ENCODE peak calls at places on chromosomes 1 and 21, in four cellular contexts. R is H1, Y is HCT116, D is GM23338. T is an unnamed sample.

GRCh38 chr21:41632748-41633475 is 125.0 kb upstream of the TMPRSS2 start:
- DNase-seq in Y (no peak), R (no peak), D (no peak), T (no peak)

GRCh38 chr1:186806477-186806876 is 22.3 kb upstream of the PLA2G4A start:
- DNase-seq in Y (peak), R (no peak), D (peak), T (peak)

GRCh38 chr1:65964123-65964522 is 171.4 kb downstream of the PDE4B start:
- DNase-seq in Y (no peak), D (no peak), R (no peak), T (no peak)

GRCh38 chr1:22318279-22318983 is 133.2 kb upstream of the ZBTB40 start:
- DNase-seq in D (peak), Y (no peak), R (peak), T (no peak)

GRCh38 chr1:192099328-192099727 is 58.9 kb upstream of the RGS18 start:
- DNase-seq in R (no peak), D (no peak), Y (no peak), T (no peak)

GRCh38 chr1:16164821-16165364 is 9.0 kb upstream of the EPHA2 start:
- DNase-seq in R (no peak), D (no peak), Y (no peak), T (no peak)

GRCh38 chr1:36585760-36586072 is 103.0 kb upstream of the CSF3R start:
- DNase-seq in D (no peak), R (no peak), Y (no peak), T (no peak)

GRCh38 chr1:94863919-94864318 is 43.8 kb downstream of the SLC44A3 start:
- DNase-seq in D (no peak), Y (peak), R (no peak), T (peak)

GRCh38 chr1:27491748-27492700 is 2.1 kb upstream of the WASF2 start:
- DNase-seq in Y (no peak), R (no peak), D (no peak), T (peak)

GRCh38 chr1:185939142-185939541 is 205.0 kb downstream of the HMCN1 start:
- DNase-seq in Y (no peak), R (no peak), D (peak), T (no peak)

GRCh38 chr1:151510957-151511635 is at the start of gene CGN:
- DNase-seq in D (peak), Y (no peak), R (peak), T (peak)

DNA sequence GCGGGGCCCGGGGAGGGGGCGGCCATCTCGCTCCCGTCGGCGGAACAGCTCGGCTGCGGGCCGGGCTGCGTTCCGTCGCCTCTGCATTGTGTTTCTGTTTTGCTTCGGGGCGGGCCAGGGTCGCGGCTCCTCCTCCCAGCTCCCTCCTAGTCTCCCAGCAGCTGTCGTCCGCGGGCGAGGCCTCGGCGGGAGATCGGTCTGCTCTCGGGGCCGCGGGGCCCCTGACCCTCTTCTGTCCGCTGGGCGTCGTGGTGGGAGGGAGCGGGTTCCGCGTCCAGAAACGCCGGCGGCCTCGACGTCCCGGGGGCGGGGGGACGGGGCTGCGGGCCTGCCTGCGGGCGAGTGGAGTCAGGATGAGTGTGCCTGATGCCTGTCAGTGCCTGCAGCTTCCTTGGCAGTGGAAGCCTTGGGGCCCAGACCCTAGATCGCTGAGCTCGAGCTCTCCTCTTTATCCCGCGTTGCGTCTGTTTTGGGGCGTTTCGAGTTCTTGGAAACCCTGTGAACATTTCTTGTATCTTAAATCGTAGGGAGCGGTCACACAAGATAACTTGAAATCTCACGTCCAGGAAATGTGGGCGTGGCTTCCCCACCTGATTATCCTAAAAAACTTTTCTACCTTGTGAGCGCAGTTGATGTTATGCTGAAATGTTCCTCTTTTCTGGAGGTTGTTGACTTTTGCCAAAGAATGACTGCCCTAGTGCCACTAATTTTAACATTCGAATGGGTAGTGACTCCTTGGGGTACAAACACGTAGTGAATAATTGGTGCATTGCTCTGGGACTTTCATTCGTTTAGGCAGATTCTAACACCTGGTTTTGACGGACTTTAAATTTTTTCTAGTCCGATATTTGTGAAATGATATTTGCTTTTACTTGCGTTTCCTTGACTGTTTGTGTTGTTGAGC is 676 bp downstream of the MORC3 start:
- DNase-seq in Y (peak), D (peak), R (peak), T (peak)
- TF ChIP-seq POLR2AphosphoS5 in Y (no peak), D (no peak), R (peak), T (no peak)

DNA sequence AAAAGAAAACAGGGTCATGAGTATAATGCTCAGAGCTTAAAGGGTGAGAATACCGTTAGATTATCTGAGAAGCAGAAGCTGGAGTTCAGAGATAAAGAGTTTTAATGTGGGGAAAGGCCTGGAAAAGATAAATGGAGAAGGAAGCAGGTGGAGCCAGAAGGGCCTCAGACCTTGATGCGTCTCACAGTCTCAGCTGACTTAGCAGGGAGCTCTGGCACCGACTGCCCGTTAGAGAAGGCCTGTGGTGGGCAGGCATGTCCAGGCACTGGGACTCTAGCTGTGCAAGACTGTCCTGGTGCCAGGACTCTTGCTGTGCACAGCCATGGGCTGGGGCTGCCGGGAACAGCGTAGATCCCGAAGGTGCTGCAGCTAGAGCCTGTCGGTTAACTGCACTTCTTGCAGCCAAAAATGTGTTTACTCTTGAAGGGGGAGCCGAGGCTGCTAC is 3.8 kb upstream of the SLAMF9 start:
- DNase-seq in Y (no peak), D (no peak), R (no peak), T (no peak)
- H3K4me2 ChIP-seq in Y (no peak), D (no peak), R (no peak), T (no peak)

DNA sequence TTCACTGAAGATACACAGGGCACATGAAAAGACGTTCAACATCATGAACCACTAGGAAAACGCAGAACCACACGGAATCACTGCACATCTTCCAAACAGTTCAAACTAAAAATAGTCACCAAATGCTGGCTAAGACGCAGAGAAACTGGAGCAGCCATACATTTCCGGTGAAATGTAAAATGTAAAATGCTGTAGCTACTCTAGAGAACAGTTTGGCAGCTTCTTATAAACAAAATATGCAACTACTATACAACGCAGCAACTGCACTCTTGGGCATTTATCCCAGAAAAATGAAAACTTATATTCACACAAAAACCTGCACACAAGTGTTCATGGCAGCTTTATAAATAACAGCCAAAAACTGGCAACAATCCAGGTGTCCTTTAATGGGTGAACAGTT is 118.5 kb downstream of the UBR4 start:
- DNase-seq in R (no peak), D (no peak), Y (no peak), T (no peak)
- TF ChIP-seq POLR2AphosphoS5 in R (no peak), D (no peak), Y (no peak), T (no peak)

DNA sequence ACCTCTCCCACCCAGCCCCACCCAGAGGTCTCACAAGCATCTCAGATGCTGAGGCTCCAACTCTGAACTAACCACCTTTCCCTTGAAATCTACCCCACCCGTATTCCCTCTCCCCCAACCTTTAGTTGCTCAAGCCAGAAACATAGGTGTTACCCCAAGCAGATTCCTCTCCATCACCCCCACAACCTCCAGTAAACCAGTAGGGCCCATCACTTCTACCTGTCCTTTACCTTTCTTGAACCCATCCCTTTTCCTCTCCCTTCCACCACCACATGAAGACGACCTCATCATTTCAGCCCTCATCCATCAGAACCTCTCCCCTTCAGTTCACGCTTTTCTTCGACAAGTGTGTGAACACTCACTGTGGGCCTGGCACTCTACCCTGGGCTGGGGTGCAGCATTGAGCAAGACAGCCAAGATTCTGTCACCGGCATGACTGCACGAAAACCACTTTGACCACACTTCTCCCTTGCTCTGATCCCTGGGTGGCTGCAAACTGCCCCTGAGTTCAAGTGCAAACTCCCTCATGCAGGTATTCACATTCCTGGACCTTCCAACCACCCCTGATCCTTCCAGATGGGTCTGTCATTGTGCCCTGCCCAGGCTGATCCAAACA is 65.5 kb upstream of the LAPTM5 start:
- DNase-seq in Y (no peak), D (no peak), R (no peak), T (no peak)
- H3K4me2 ChIP-seq in Y (peak), D (no peak), R (no peak), T (no peak)

GRCh38 chr1:115077984-115078330 is 11.3 kb downstream of the TSPAN2 start:
- DNase-seq in Y (no peak), D (no peak), R (no peak), T (no peak)

GRCh38 chr1:115077286-115077983 is 11.9 kb downstream of the TSPAN2 start:
- DNase-seq in Y (no peak), R (no peak), D (no peak), T (no peak)

GRCh38 chr1:115078708-115079107 is 10.6 kb downstream of the TSPAN2 start:
- DNase-seq in Y (no peak), D (no peak), R (no peak), T (no peak)

GRCh38 chr1:115074839-115075534 is 14.3 kb downstream of the TSPAN2 start:
- DNase-seq in D (no peak), Y (no peak), R (no peak), T (no peak)

GRCh38 chr1:115076384-115076906 is 12.9 kb downstream of the TSPAN2 start:
- DNase-seq in Y (no peak), R (no peak), D (no peak), T (no peak)
- TF ChIP-seq POLR2AphosphoS5 in Y (no peak), R (no peak), D (no peak), T (no peak)

DNA sequence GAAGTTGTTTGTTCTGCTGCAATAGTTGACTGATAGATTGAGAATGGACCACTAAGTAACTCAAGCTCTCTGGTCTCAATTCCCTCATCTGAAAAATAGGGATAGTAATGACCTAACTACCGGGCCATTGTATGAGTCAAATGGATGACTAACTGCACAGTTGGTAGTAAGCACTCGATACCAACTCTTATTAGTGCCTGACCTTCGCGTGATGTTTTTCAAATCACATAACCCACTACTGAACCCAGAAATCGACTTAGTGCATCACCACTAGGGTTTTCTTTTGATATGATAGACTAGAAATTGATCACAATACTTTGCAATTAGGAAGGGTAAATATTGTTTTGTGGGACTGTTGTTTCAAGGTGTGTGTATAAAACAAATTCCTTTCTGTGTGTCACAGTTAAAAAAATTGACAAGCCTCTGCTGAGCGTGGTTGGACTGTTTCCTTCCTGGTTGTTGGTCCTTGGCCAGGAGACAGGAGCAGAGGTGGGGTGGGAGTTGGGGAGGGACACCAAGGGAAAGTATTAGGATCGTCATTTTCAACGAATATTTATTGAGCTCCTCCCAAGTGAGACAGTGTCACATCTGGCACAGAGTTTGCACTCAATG is 54.0 kb upstream of the LRP8 start:
- DNase-seq in D (no peak), R (no peak), Y (peak), T (peak)
- H3K4me2 ChIP-seq in D (no peak), R (no peak), Y (peak), T (peak)

GRCh38 chr1:228099331-228099732 is 3.8 kb downstream of the C1orf35 start:
- DNase-seq in D (no peak), R (no peak), Y (no peak), T (no peak)
- TF ChIP-seq POLR2AphosphoS5 in D (no peak), R (no peak), Y (no peak), T (no peak)

GRCh38 chr1:48916121-48917069 is 139.7 kb upstream of the BEND5 start:
- DNase-seq in D (peak), R (peak), Y (peak), T (peak)
- H3K4me2 ChIP-seq in D (no peak), R (no peak), Y (no peak), T (no peak)

GRCh38 chr1:26478159-26478558 is 5.9 kb downstream of the HMGN2 start:
- DNase-seq in D (no peak), R (no peak), Y (no peak), T (no peak)

GRCh38 chr1:26476958-26477357 is 4.7 kb downstream of the HMGN2 start:
- DNase-seq in R (no peak), D (no peak), Y (no peak), T (no peak)

GRCh38 chr1:26475989-26476388 is 3.7 kb downstream of the HMGN2 start:
- DNase-seq in R (no peak), D (no peak), Y (no peak), T (no peak)

GRCh38 chr1:26478988-26479387 is 6.7 kb downstream of the HMGN2 start:
- DNase-seq in R (no peak), Y (no peak), D (no peak), T (no peak)

GRCh38 chr1:26477446-26478152 is 5.4 kb downstream of the HMGN2 start:
- DNase-seq in R (no peak), D (peak), Y (no peak), T (no peak)
- TF ChIP-seq POLR2AphosphoS5 in R (peak), D (peak), Y (no peak), T (peak)

GRCh38 chr1:55276671-55277376 is 61.7 kb upstream of the USP24 start:
- DNase-seq in Y (no peak), D (no peak), R (no peak), T (no peak)

GRCh38 chr1:55279627-55280026 is 64.5 kb upstream of the USP24 start:
- DNase-seq in R (no peak), Y (no peak), D (no peak), T (no peak)

GRCh38 chr1:55275976-55276375 is 60.8 kb upstream of the USP24 start:
- DNase-seq in R (no peak), Y (no peak), D (no peak), T (peak)

GRCh38 chr1:55278378-55278777 is 63.2 kb upstream of the USP24 start:
- DNase-seq in D (no peak), R (no peak), Y (no peak), T (no peak)

GRCh38 chr1:55277377-55278130 is 62.4 kb upstream of the USP24 start:
- DNase-seq in Y (peak), R (peak), D (peak), T (peak)
- H3K4me2 ChIP-seq in Y (peak), R (peak), D (peak), T (no peak)